ENCODE peak calls at places on chromosome 3, in six cellular contexts. One of them, this sample, is unnamed.

GRCh38 chr3:106337116-106337515 is 468.3 kb upstream of the CBLB start:
- DNase-seq in foreskin fibroblast: peak; percentile 18
- DNase-seq in SK-N-SH: no peak
- DNase-seq in lower lobe of right lung: no peak
- DNase-seq in GM12864: no peak
- DNase-seq in RWPE2: no peak
- DNase-seq in this sample: no peak

GRCh38 chr3:190220362-190220761 is 99.7 kb upstream of the P3H2 start:
- DNase-seq in foreskin fibroblast: no peak
- DNase-seq in SK-N-SH: no peak
- DNase-seq in lower lobe of right lung: no peak
- DNase-seq in GM12864: no peak
- DNase-seq in RWPE2: no peak
- DNase-seq in this sample: no peak

GRCh38 chr3:29605845-29606244 is 325.0 kb downstream of the RBMS3 start:
- DNase-seq in foreskin fibroblast: peak; percentile 34
- DNase-seq in SK-N-SH: no peak
- DNase-seq in lower lobe of right lung: no peak
- DNase-seq in GM12864: no peak
- DNase-seq in RWPE2: no peak
- DNase-seq in this sample: peak; percentile 78

GRCh38 chr3:175392653-175393052 is 533.5 kb downstream of the NAALADL2 start:
- DNase-seq in foreskin fibroblast: no peak
- DNase-seq in SK-N-SH: no peak
- DNase-seq in lower lobe of right lung: no peak
- DNase-seq in GM12864: no peak
- DNase-seq in RWPE2: no peak
- DNase-seq in this sample: peak; percentile 60

GRCh38 chr3:197425485-197426131 is 127.2 kb upstream of the DLG1 start:
- DNase-seq in foreskin fibroblast: no peak
- DNase-seq in SK-N-SH: no peak
- DNase-seq in lower lobe of right lung: no peak
- DNase-seq in GM12864: no peak
- DNase-seq in RWPE2: no peak
- DNase-seq in this sample: no peak

GRCh38 chr3:36991147-36991546 is 1.8 kb downstream of the EPM2AIP1 start:
- DNase-seq in foreskin fibroblast: no peak
- DNase-seq in SK-N-SH: no peak
- DNase-seq in lower lobe of right lung: no peak
- DNase-seq in GM12864: no peak
- DNase-seq in RWPE2: no peak
- DNase-seq in this sample: no peak

GRCh38 chr3:58965870-58966269 is 84.0 kb downstream of the CFAP20DC start:
- DNase-seq in foreskin fibroblast: no peak
- DNase-seq in SK-N-SH: no peak
- DNase-seq in lower lobe of right lung: no peak
- DNase-seq in GM12864: no peak
- DNase-seq in RWPE2: no peak
- DNase-seq in this sample: peak; percentile 49

GRCh38 chr3:149702691-149703426 is 45.0 kb upstream of the WWTR1 start:
- DNase-seq in foreskin fibroblast: peak; percentile 97
- DNase-seq in SK-N-SH: no peak
- DNase-seq in lower lobe of right lung: no peak
- DNase-seq in GM12864: no peak
- DNase-seq in RWPE2: no peak
- DNase-seq in this sample: peak; percentile 82

GRCh38 chr3:72633534-72633933 is 214.7 kb downstream of the SHQ1 start:
- DNase-seq in foreskin fibroblast: no peak
- DNase-seq in SK-N-SH: no peak
- DNase-seq in lower lobe of right lung: no peak
- DNase-seq in GM12864: no peak
- DNase-seq in RWPE2: no peak
- DNase-seq in this sample: no peak

GRCh38 chr3:59749291-59749690 is 699.5 kb upstream of the CFAP20DC start:
- DNase-seq in foreskin fibroblast: peak; percentile 30
- DNase-seq in SK-N-SH: no peak
- DNase-seq in lower lobe of right lung: peak; percentile 47
- DNase-seq in GM12864: no peak
- DNase-seq in RWPE2: no peak
- DNase-seq in this sample: no peak

GRCh38 chr3:126654571-126655393 is at the start of gene TXNRD3:
- DNase-seq in foreskin fibroblast: peak; percentile 55
- DNase-seq in SK-N-SH: peak; percentile 93
- DNase-seq in lower lobe of right lung: peak; percentile 89
- DNase-seq in GM12864: no peak
- DNase-seq in RWPE2: peak; percentile 83
- DNase-seq in this sample: peak; percentile 62

GRCh38 chr3:140602781-140603180 is 75.1 kb upstream of the TRIM42 start:
- DNase-seq in foreskin fibroblast: no peak
- DNase-seq in SK-N-SH: peak; percentile 17
- DNase-seq in lower lobe of right lung: no peak
- DNase-seq in GM12864: no peak
- DNase-seq in RWPE2: no peak
- DNase-seq in this sample: no peak

GRCh38 chr3:65595222-65595996 is 443.3 kb downstream of the MAGI1 start:
- DNase-seq in foreskin fibroblast: no peak
- DNase-seq in SK-N-SH: peak; percentile 36
- DNase-seq in lower lobe of right lung: no peak
- DNase-seq in GM12864: no peak
- DNase-seq in RWPE2: no peak
- DNase-seq in this sample: no peak

GRCh38 chr3:159586587-159587202 is 401.9 kb upstream of the IL12A start:
- DNase-seq in foreskin fibroblast: peak; percentile 26
- DNase-seq in SK-N-SH: peak; percentile 49
- DNase-seq in lower lobe of right lung: no peak
- DNase-seq in GM12864: no peak
- DNase-seq in RWPE2: no peak
- DNase-seq in this sample: peak; percentile 80

GRCh38 chr3:4898454-4899313 is 80.6 kb upstream of the BHLHE40 start:
- DNase-seq in foreskin fibroblast: no peak
- DNase-seq in SK-N-SH: no peak
- DNase-seq in lower lobe of right lung: no peak
- DNase-seq in GM12864: peak; percentile 48
- DNase-seq in RWPE2: no peak
- DNase-seq in this sample: peak; percentile 70

GRCh38 chr3:8573342-8573926 is 71.2 kb downstream of the SSUH2 start:
- DNase-seq in foreskin fibroblast: no peak
- DNase-seq in SK-N-SH: no peak
- DNase-seq in lower lobe of right lung: no peak
- DNase-seq in GM12864: no peak
- DNase-seq in RWPE2: no peak
- DNase-seq in this sample: peak; percentile 45

GRCh38 chr3:54309601-54310000 is 187.2 kb downstream of the CACNA2D3 start:
- DNase-seq in foreskin fibroblast: no peak
- DNase-seq in SK-N-SH: no peak
- DNase-seq in lower lobe of right lung: no peak
- DNase-seq in GM12864: no peak
- DNase-seq in RWPE2: no peak
- DNase-seq in this sample: no peak

GRCh38 chr3:126129408-126129891 is 45.5 kb upstream of the SLC41A3 start:
- DNase-seq in foreskin fibroblast: peak; percentile 12
- DNase-seq in SK-N-SH: peak; percentile 29
- DNase-seq in lower lobe of right lung: peak; percentile 76
- DNase-seq in GM12864: no peak
- DNase-seq in RWPE2: peak; percentile 57
- DNase-seq in this sample: peak; percentile 16

GRCh38 chr3:182703233-182703632 is 90.1 kb upstream of the ATP11B start:
- DNase-seq in foreskin fibroblast: no peak
- DNase-seq in SK-N-SH: no peak
- DNase-seq in lower lobe of right lung: no peak
- DNase-seq in GM12864: no peak
- DNase-seq in RWPE2: no peak
- DNase-seq in this sample: no peak

GRCh38 chr3:119221779-119222320 is 18.8 kb downstream of the B4GALT4 start:
- DNase-seq in foreskin fibroblast: peak; percentile 35
- DNase-seq in SK-N-SH: no peak
- DNase-seq in lower lobe of right lung: no peak
- DNase-seq in GM12864: no peak
- DNase-seq in RWPE2: no peak
- DNase-seq in this sample: no peak

GRCh38 chr3:49020335-49021212 is 1.3 kb upstream of the NDUFAF3 start:
- DNase-seq in foreskin fibroblast: no peak
- DNase-seq in SK-N-SH: peak; percentile 55
- DNase-seq in lower lobe of right lung: peak; percentile 87
- DNase-seq in GM12864: no peak
- DNase-seq in RWPE2: no peak
- DNase-seq in this sample: no peak

GRCh38 chr3:112773864-112774263 is 72.8 kb downstream of the CD200R1L start:
- DNase-seq in foreskin fibroblast: no peak
- DNase-seq in SK-N-SH: no peak
- DNase-seq in lower lobe of right lung: peak; percentile 51
- DNase-seq in GM12864: peak; percentile 47
- DNase-seq in RWPE2: peak; percentile 74
- DNase-seq in this sample: no peak

GRCh38 chr3:8455451-8456117 is 46.0 kb upstream of the LMCD1 start:
- DNase-seq in foreskin fibroblast: no peak
- DNase-seq in SK-N-SH: no peak
- DNase-seq in lower lobe of right lung: no peak
- DNase-seq in GM12864: no peak
- DNase-seq in RWPE2: no peak
- DNase-seq in this sample: no peak

GRCh38 chr3:46368569-46368968 is 2.2 kb upstream of the CCR5 start:
- DNase-seq in foreskin fibroblast: no peak
- DNase-seq in SK-N-SH: peak; percentile 14
- DNase-seq in lower lobe of right lung: peak; percentile 78
- DNase-seq in GM12864: peak; percentile 87
- DNase-seq in RWPE2: no peak
- DNase-seq in this sample: peak; percentile 32

GRCh38 chr3:174206607-174207192 is 652.4 kb upstream of the NAALADL2 start:
- DNase-seq in foreskin fibroblast: no peak
- DNase-seq in SK-N-SH: no peak
- DNase-seq in lower lobe of right lung: no peak
- DNase-seq in GM12864: no peak
- DNase-seq in RWPE2: no peak
- DNase-seq in this sample: no peak

GRCh38 chr3:17307482-17307881 is 422.7 kb downstream of the PLCL2 start:
- DNase-seq in foreskin fibroblast: no peak
- DNase-seq in SK-N-SH: no peak
- DNase-seq in lower lobe of right lung: no peak
- DNase-seq in GM12864: no peak
- DNase-seq in RWPE2: no peak
- DNase-seq in this sample: peak; percentile 19

DNA sequence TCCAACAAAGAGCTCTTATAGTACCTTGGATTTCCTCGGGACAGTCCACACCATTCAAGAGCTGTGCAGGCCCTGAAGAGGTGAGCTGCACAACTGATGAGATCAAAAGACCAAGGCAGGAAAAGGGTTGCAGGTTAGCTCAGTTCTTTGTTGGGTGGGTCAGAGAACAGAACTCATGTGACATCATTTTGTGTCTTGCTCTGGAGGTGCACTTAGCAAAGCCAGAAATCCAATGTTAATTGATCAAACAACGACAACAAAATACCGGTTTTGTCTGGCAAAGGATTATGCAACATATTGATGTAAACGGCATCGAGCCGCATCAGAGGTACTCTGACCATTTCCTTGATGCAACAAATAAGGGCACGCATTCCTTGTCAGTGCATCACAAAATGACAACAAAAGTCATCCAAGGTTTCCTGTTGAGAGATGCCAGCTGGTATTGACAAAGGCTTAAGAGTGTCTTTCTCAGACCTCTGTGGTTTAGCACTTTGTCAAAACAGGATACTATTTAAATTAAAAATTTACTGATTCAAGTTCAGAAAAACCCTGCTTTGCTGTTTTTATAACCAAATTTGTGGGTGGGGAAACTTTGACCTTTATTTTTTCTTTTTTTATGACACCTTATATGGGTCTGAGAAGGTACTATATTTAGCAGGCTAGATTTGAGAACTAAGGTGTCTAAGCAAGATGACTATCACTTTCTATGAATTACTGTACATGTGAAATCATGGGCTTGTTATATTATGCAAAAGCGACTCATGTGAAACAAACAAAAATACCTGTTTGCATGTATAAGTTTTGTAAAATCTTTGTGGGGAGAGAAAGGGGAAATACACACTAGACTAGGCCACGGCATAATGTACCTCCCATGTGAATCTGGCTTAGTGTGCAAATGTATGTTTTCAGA is 496.2 kb downstream of the FOXP1 start:
- DNase-seq in foreskin fibroblast: peak; percentile 77
- DNase-seq in SK-N-SH: no peak
- DNase-seq in lower lobe of right lung: no peak
- DNase-seq in GM12864: peak; percentile 73
- DNase-seq in RWPE2: no peak
- DNase-seq in this sample: peak; percentile 73
- H3K4me3 ChIP-seq in foreskin fibroblast: no peak overlapping the region
- H3K4me3 ChIP-seq in SK-N-SH: no peak overlapping the region
- H3K4me3 ChIP-seq in lower lobe of right lung: no peak overlapping the region
- H3K4me3 ChIP-seq in GM12864: no peak overlapping the region
- H3K4me3 ChIP-seq in RWPE2: no peak overlapping the region
- H3K4me3 ChIP-seq in this sample: no peak overlapping the region

DNA sequence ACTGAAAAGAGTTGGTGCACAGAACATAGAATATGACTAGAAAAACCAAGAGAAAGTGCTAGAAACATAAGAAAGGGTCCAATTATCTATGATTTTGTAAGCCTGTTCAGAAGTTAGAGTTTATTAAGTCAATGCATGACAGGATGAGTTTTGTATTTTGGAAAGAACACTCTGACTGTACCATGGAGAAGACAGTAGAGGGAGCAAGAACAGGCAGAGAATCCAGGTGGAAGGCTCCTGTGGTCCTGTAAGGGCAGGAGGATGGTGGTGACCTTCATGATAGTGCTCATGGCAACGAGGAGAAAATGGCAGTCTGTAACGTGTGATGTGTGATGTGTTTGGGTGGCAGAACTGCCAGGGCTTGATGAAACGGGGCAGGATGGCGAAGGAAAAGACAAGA is 249.1 kb downstream of the CTNNB1 start:
- DNase-seq in foreskin fibroblast: no peak
- DNase-seq in SK-N-SH: no peak
- DNase-seq in lower lobe of right lung: no peak
- DNase-seq in GM12864: no peak
- DNase-seq in RWPE2: no peak
- DNase-seq in this sample: no peak
- TF ChIP-seq CTCF in foreskin fibroblast: no peak
- TF ChIP-seq CTCF in SK-N-SH: no peak
- TF ChIP-seq CTCF in lower lobe of right lung: no peak
- TF ChIP-seq CTCF in GM12864: no peak
- TF ChIP-seq CTCF in RWPE2: peak; percentile 7
- TF ChIP-seq CTCF in this sample: peak; percentile 31

GRCh38 chr3:186986406-186986805 is 56.1 kb downstream of the ST6GAL1 start:
- DNase-seq in foreskin fibroblast: no peak
- DNase-seq in SK-N-SH: no peak
- DNase-seq in lower lobe of right lung: no peak
- DNase-seq in GM12864: no peak
- DNase-seq in RWPE2: no peak
- DNase-seq in this sample: no peak
- H3K4me3 ChIP-seq in foreskin fibroblast: no peak overlapping the region
- H3K4me3 ChIP-seq in SK-N-SH: no peak overlapping the region
- H3K4me3 ChIP-seq in lower lobe of right lung: no peak overlapping the region
- H3K4me3 ChIP-seq in GM12864: no peak overlapping the region
- H3K4me3 ChIP-seq in RWPE2: no peak overlapping the region
- H3K4me3 ChIP-seq in this sample: no peak overlapping the region

DNA sequence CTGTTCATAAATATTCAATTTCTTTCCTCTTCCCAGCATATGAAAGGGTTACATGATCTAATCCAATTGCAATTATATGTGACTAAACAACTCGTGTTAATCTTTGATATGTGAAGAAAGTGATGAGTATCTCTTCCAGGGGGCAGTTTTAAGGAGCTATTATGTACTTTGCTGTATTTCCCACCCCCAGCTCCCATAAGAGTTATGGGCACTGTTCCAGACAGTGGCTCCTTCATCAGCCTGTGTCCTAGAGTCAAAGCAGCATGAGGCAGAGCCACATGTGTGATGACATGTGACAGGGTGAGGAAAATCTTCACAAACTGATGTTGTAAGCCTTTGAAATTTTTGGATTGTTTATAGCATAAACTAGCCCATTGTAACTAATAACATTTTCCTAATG is 315.4 kb downstream of the DIPK2A start:
- DNase-seq in foreskin fibroblast: no peak
- DNase-seq in SK-N-SH: no peak
- DNase-seq in lower lobe of right lung: no peak
- DNase-seq in GM12864: no peak
- DNase-seq in RWPE2: no peak
- DNase-seq in this sample: no peak
- TF ChIP-seq CTCF in foreskin fibroblast: no peak
- TF ChIP-seq CTCF in SK-N-SH: no peak
- TF ChIP-seq CTCF in lower lobe of right lung: no peak
- TF ChIP-seq CTCF in GM12864: no peak
- TF ChIP-seq CTCF in RWPE2: no peak
- TF ChIP-seq CTCF in this sample: no peak